ENCODE peak calls at places on chromosome 18, in four cellular contexts. X is stomach; P is CD4-positive, alpha-beta memory T cell; V is tibial nerve. H is an unnamed sample.

GRCh38 chr18:42941860-42942259 is 173.6 kb downstream of the RIT2 start:
- DNase-seq in X (no peak), V (no peak), P (no peak), H (no peak)

GRCh38 chr18:49096021-49096420 is 145.3 kb upstream of the SMAD7 start:
- DNase-seq in P (no peak), V (no peak), X (no peak), H (no peak)

GRCh38 chr18:68148862-68149261 is 566.0 kb downstream of the TMX3 start:
- DNase-seq in P (no peak), V (no peak), X (no peak), H (no peak)

GRCh38 chr18:24987271-24987932 is 364.6 kb downstream of the ZNF521 start:
- DNase-seq in V (peak; percentile 22), X (no peak), P (no peak), H (no peak)

GRCh38 chr18:22668496-22668895 is 250.8 kb upstream of the CTAGE1 start:
- DNase-seq in X (no peak), V (no peak), P (no peak), H (no peak)

GRCh38 chr18:70961933-70962332 is 673.1 kb downstream of the SOCS6 start:
- DNase-seq in V (no peak), P (no peak), X (no peak), H (no peak)

GRCh38 chr18:45748531-45748930 is 24.6 kb downstream of the SLC14A1 start:
- DNase-seq in X (no peak), P (no peak), V (no peak), H (no peak)

GRCh38 chr18:26190506-26190905 is 35.7 kb upstream of the TAF4B start:
- DNase-seq in P (no peak), X (no peak), V (no peak), H (peak; percentile 43)

GRCh38 chr18:58186258-58186948 is 142.4 kb downstream of the NEDD4L start:
- DNase-seq in P (no peak), X (peak; percentile 65), V (no peak), H (no peak)

GRCh38 chr18:35497006-35497333 is 790 bp downstream of the INO80C start:
- DNase-seq in X (no peak), P (no peak), V (peak; percentile 23), H (no peak)

GRCh38 chr18:34911081-34911480 is 130.1 kb upstream of the MAPRE2 start:
- DNase-seq in X (no peak), P (no peak), V (no peak), H (no peak)

GRCh38 chr18:69528439-69528838 is 127.8 kb downstream of the DOK6 start:
- DNase-seq in V (no peak), X (no peak), P (no peak), H (no peak)

GRCh38 chr18:76452357-76452756 is 42.7 kb downstream of the ZNF516 start:
- DNase-seq in X (no peak), V (no peak), P (no peak), H (no peak)

GRCh38 chr18:76450452-76450851 is 44.6 kb downstream of the ZNF516 start:
- DNase-seq in P (no peak), X (no peak), V (no peak), H (no peak)

GRCh38 chr18:76449110-76449453 is 46.0 kb downstream of the ZNF516 start:
- DNase-seq in P (no peak), V (no peak), X (no peak), H (no peak)

GRCh38 chr18:76451475-76452331 is 43.3 kb downstream of the ZNF516 start:
- DNase-seq in X (no peak), P (no peak), V (no peak), H (no peak)

GRCh38 chr18:76450912-76451421 is 44.1 kb downstream of the ZNF516 start:
- DNase-seq in V (peak; percentile 52), X (no peak), P (no peak), H (peak; percentile 11)
- H3K4me1 ChIP-seq in V (peaks cover 90% of the 10 kb centered on the region), X (peaks cover 48% of the 10 kb centered on the region), P (peaks cover 13% of the 10 kb centered on the region), H (peaks cover 6% of the 10 kb centered on the region)

GRCh38 chr18:77102246-77103040 is 30.1 kb downstream of the MBP start:
- DNase-seq in X (no peak), V (no peak), P (peak; percentile 59), H (no peak)

GRCh38 chr18:77099501-77100370 is 32.8 kb downstream of the MBP start:
- DNase-seq in V (no peak), X (no peak), P (peak; percentile 66), H (peak; percentile 27)

GRCh38 chr18:77101410-77102245 is 31.0 kb downstream of the MBP start:
- DNase-seq in V (peak; percentile 85), P (peak; percentile 66), X (peak; percentile 76), H (no peak)

GRCh38 chr18:77098554-77099174 is 33.9 kb downstream of the MBP start:
- DNase-seq in X (no peak), V (no peak), P (no peak), H (no peak)

GRCh38 chr18:77100751-77101355 is 31.7 kb downstream of the MBP start:
- DNase-seq in X (no peak), V (no peak), P (peak; percentile 67), H (no peak)
- H3K4me1 ChIP-seq in X (peaks cover 65% of the 10 kb centered on the region), V (peaks cover 72% of the 10 kb centered on the region), P (peaks cover 99% of the 10 kb centered on the region), H (peaks cover 90% of the 10 kb centered on the region)

GRCh38 chr18:59721214-59721613 is 24.0 kb upstream of the CCBE1 start:
- DNase-seq in X (no peak), P (no peak), V (no peak), H (no peak)

GRCh38 chr18:59717291-59717690 is 20.1 kb upstream of the CCBE1 start:
- DNase-seq in V (no peak), X (no peak), P (no peak), H (no peak)

GRCh38 chr18:59719533-59720325 is 22.5 kb upstream of the CCBE1 start:
- DNase-seq in X (no peak), V (no peak), P (no peak), H (no peak)

GRCh38 chr18:59715966-59716369 is 18.7 kb upstream of the CCBE1 start:
- DNase-seq in P (no peak), X (no peak), V (no peak), H (no peak)

DNA sequence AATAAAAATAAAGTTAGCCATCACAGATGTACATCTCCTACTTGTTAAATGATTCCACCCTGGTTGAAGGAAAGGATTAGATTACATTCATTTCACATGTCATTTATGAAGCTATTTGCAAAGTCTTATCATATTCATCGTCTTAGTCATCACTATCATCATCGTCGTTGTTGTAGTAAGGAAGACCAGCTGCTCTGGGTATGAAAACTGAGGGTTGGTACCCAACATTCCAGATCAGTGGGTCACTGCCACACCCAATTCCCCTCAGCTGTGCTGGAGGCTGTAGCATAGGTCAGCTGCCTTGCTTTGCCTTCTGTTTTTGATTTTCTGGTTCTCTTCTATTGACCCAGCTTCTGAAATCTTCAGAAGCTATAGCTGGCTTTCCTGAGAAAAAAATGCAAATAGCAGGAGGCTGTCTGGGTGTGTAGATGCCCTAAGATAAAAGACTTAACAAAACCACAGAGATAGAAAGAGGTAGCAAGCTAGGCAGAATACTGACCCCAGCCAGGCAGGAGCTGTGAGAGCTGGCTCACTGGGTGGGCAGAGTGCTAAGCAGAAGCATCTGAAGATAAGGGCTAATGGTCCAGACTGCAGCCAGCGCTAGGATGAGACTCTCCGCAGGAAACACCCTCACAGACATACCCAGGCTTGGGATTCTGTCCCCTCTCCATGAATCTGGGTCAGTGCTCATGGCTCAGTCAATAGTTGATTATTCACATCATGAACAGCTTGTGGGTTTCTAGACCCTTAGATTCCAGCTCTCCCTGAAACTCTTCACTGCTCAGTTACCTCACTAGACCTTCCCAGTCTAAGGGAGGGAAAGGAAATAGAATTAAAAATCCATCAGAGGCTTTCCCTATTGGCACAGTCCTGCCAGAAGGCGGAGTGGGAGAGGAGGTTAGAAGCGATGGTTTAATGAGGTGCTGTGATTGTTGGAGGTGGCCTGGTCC is 21.2 kb upstream of the CCBE1 start:
- DNase-seq in X (no peak), V (no peak), P (no peak), H (no peak)
- H3K4me1 ChIP-seq in X (no peaks in the 10 kb centered on the region), V (no peaks in the 10 kb centered on the region), P (no peaks in the 10 kb centered on the region), H (no peaks in the 10 kb centered on the region)

DNA sequence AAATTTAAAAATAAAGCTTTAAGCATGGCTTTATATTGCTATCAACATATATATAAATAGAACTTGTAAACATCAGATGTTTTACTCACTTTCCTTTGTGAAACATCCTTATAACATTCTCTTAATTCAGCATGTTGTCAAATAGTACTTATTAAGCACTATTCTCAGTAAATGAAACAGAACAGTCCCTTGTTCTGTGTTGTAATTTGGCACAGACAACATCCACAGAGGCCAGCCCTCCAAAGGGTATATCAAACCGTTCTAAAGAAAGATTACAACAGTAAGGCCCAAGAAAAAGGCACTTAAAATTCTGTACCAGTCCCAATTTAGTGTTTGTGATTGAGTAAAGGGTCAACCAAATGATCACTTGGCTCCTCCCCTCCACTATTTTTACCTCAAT is 46.0 kb downstream of the GAREM1 start:
- DNase-seq in P (no peak), V (no peak), X (no peak), H (no peak)
- H3K4me1 ChIP-seq in P (no peaks in the 10 kb centered on the region), V (peaks cover 90% of the 10 kb centered on the region), X (peaks cover 7% of the 10 kb centered on the region), H (no peaks in the 10 kb centered on the region)

GRCh38 chr18:10482985-10483949 is 28.8 kb downstream of the APCDD1 start:
- DNase-seq in V (no peak), P (no peak), X (no peak), H (no peak)

GRCh38 chr18:10485475-10485874 is 31.0 kb downstream of the APCDD1 start:
- DNase-seq in X (no peak), P (no peak), V (no peak), H (no peak)

GRCh38 chr18:10490401-10491289 is 35.2 kb upstream of the NAPG start:
- DNase-seq in X (no peak), P (peak; percentile 65), V (no peak), H (peak; percentile 40)

GRCh38 chr18:10488022-10488421 is 33.6 kb downstream of the APCDD1 start:
- DNase-seq in P (no peak), V (no peak), X (no peak), H (no peak)

GRCh38 chr18:10487161-10487560 is 32.7 kb downstream of the APCDD1 start:
- DNase-seq in P (no peak), X (no peak), V (no peak), H (no peak)
- H3K4me1 ChIP-seq in P (no peaks in the 10 kb centered on the region), X (no peaks in the 10 kb centered on the region), V (peaks cover 18% of the 10 kb centered on the region), H (no peaks in the 10 kb centered on the region)

GRCh38 chr18:13218376-13219011 is at the start of gene LDLRAD4:
- DNase-seq in P (peak; percentile 58), V (no peak), X (peak; percentile 39), H (peak; percentile 42)
- H3K4me1 ChIP-seq in P (peaks cover 26% of the 10 kb centered on the region), V (peaks cover 70% of the 10 kb centered on the region), X (peaks cover 70% of the 10 kb centered on the region), H (peaks cover 28% of the 10 kb centered on the region)

DNA sequence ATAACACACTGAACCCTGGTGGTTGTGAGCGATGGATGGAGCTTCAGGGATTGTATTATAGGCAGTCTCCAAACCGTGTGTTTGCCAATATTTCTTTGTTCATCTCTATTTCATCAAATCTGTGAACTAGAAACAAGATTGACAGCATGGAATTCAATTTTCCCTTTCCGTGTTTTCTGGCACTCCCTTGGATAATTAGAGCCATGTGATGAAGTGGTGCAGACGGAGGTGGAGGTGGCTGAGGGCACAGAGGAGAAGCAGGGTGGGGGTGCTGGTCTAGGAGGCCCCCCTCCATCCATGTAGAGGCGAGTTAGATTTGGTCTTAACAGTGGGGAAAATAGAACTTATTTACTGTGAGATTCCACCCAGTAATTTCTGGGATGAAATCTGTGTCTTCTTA is 240.9 kb downstream of the PTPRM start:
- DNase-seq in P (no peak), V (no peak), X (no peak), H (no peak)
- H3K4me1 ChIP-seq in P (no peaks in the 10 kb centered on the region), V (peaks cover 6% of the 10 kb centered on the region), X (no peaks in the 10 kb centered on the region), H (no peaks in the 10 kb centered on the region)

GRCh38 chr18:61851940-61852451 is 40.8 kb downstream of the RNF152 start:
- DNase-seq in V (no peak), P (no peak), X (no peak), H (no peak)
- H3K4me1 ChIP-seq in V (no peaks in the 10 kb centered on the region), P (no peaks in the 10 kb centered on the region), X (peaks cover 40% of the 10 kb centered on the region), H (no peaks in the 10 kb centered on the region)